ENCODE peak calls at places on chromosomes 11 and 22, in ten cellular contexts. U, Y, D, A, T, M, P, J, E and L are unnamed samples.

GRCh38 chr11:113572349-113572748 is 97.2 kb upstream of the DRD2 start:
- DNase-seq in T (peak; percentile 41), A (no peak), M (no peak), J (no peak), P (no peak), E (no peak), U (no peak), Y (peak; percentile 62), D (no peak), L (no peak)

GRCh38 chr11:57514538-57515331 is 767 bp downstream of the SLC43A1 start:
- DNase-seq in A (peak; percentile 45), D (peak; percentile 78), J (peak; percentile 57), P (peak; percentile 32), Y (peak; percentile 21), U (peak; percentile 89), T (peak; percentile 52), E (peak; percentile 62), M (peak; percentile 60), L (peak; percentile 56)

GRCh38 chr11:60978546-60979380 is 7.3 kb downstream of the CD6 start:
- DNase-seq in P (no peak), M (peak; percentile 90), A (no peak), J (no peak), Y (no peak), T (no peak), D (no peak), U (no peak), E (peak; percentile 79), L (peak; percentile 43)

GRCh38 chr11:35614949-35615569 is 3.2 kb upstream of the FJX1 start:
- DNase-seq in T (peak; percentile 56), D (no peak), A (no peak), Y (no peak), P (no peak), U (no peak), E (no peak), J (no peak), M (no peak), L (no peak)

GRCh38 chr22:19085233-19086043 is 36.8 kb downstream of the DGCR2 start:
- DNase-seq in D (no peak), T (peak; percentile 29), E (peak; percentile 67), M (peak; percentile 6), U (no peak), A (no peak), J (peak; percentile 56), P (no peak), Y (peak; percentile 50), L (peak; percentile 65)

GRCh38 chr22:33380789-33381530 is 322.8 kb upstream of the SYN3 start:
- DNase-seq in T (peak; percentile 14), P (no peak), J (no peak), E (no peak), U (no peak), D (no peak), M (no peak), Y (peak; percentile 92), A (no peak), L (peak; percentile 34)

GRCh38 chr22:43478621-43479285 is 66.9 kb downstream of the MPPED1 start:
- DNase-seq in Y (no peak), P (no peak), D (no peak), M (no peak), J (no peak), U (peak; percentile 71), A (no peak), E (no peak), T (no peak), L (no peak)

GRCh38 chr11:72144807-72145565 is 9.5 kb downstream of the FOLR3 start:
- DNase-seq in U (no peak), J (no peak), D (no peak), E (no peak), P (no peak), T (peak; percentile 98), M (no peak), Y (peak; percentile 92), A (no peak), L (no peak)

GRCh38 chr11:78432058-78432515 is 14.5 kb upstream of the GAB2 start:
- DNase-seq in T (peak; percentile 29), D (no peak), A (no peak), Y (no peak), J (peak; percentile 25), U (no peak), E (peak; percentile 46), P (no peak), M (peak; percentile 42), L (no peak)

GRCh38 chr22:48796295-48797015 is 1031.2 kb downstream of the BRD1 start:
- DNase-seq in Y (no peak), J (no peak), M (no peak), A (no peak), U (peak; percentile 60), E (no peak), P (no peak), T (no peak), D (no peak), L (no peak)

GRCh38 chr11:73957654-73958361 is 7.0 kb downstream of the DNAJB13 start:
- DNase-seq in E (no peak), M (no peak), D (no peak), Y (no peak), J (no peak), P (no peak), U (no peak), A (no peak), T (no peak), L (no peak)

GRCh38 chr11:125370561-125371389 is 125.3 kb downstream of the FEZ1 start:
- DNase-seq in M (no peak), U (no peak), D (no peak), A (no peak), Y (no peak), T (no peak), J (no peak), P (no peak), E (no peak), L (no peak)

GRCh38 chr11:78698612-78699011 is 123.9 kb upstream of the NARS2 start:
- DNase-seq in D (no peak), U (peak; percentile 95), M (no peak), A (no peak), Y (peak; percentile 46), E (no peak), J (no peak), T (peak; percentile 45), P (no peak), L (no peak)

GRCh38 chr22:31246687-31247086 is 34.6 kb downstream of the LIMK2 start:
- DNase-seq in J (no peak), M (no peak), T (no peak), P (no peak), D (no peak), A (no peak), E (no peak), Y (no peak), U (no peak), L (no peak)

GRCh38 chr11:64123679-64124078 is 42.2 kb downstream of the MACROD1 start:
- DNase-seq in E (no peak), D (no peak), U (no peak), Y (no peak), J (no peak), A (no peak), P (no peak), T (no peak), M (no peak), L (no peak)

GRCh38 chr11:729492-730074 is 17.7 kb upstream of the TALDO1 start:
- DNase-seq in A (no peak), Y (no peak), M (no peak), J (no peak), P (no peak), U (no peak), T (no peak), D (peak; percentile 47), E (no peak), L (no peak)

GRCh38 chr11:103842191-103842590 is 194.2 kb upstream of the DDI1 start:
- DNase-seq in Y (no peak), E (no peak), A (no peak), D (no peak), M (no peak), U (peak; percentile 71), T (no peak), P (no peak), J (no peak), L (no peak)

GRCh38 chr11:102347526-102348331 is 715 bp downstream of the BIRC2 start:
- DNase-seq in J (peak; percentile 72), E (peak; percentile 58), D (no peak), M (peak; percentile 45), P (no peak), T (peak; percentile 51), A (no peak), U (peak; percentile 44), Y (peak; percentile 30), L (peak; percentile 44)

GRCh38 chr11:115674176-115674575 is 170.0 kb upstream of the CADM1 start:
- DNase-seq in P (no peak), T (no peak), E (no peak), D (no peak), J (no peak), Y (peak; percentile 72), A (no peak), M (no peak), U (no peak), L (no peak)

GRCh38 chr11:106475181-106475580 is 397.7 kb downstream of the AASDHPPT start:
- DNase-seq in E (no peak), A (no peak), T (no peak), M (no peak), U (no peak), J (no peak), D (no peak), P (no peak), Y (no peak), L (no peak)

GRCh38 chr22:39176673-39177455 is 24.4 kb upstream of the CBX7 start:
- DNase-seq in M (no peak), J (no peak), D (no peak), E (no peak), A (no peak), Y (no peak), P (no peak), U (no peak), T (peak; percentile 38), L (no peak)

GRCh38 chr11:77449060-77449521 is 24.8 kb downstream of the PAK1 start:
- DNase-seq in Y (no peak), D (no peak), U (no peak), M (no peak), A (no peak), T (no peak), P (no peak), J (no peak), E (peak; percentile 77), L (peak; percentile 89)

GRCh38 chr11:133038850-133039249 is 493.5 kb downstream of the OPCML start:
- DNase-seq in T (peak; percentile 11), U (no peak), J (no peak), P (no peak), A (no peak), M (no peak), D (no peak), E (no peak), Y (peak; percentile 52), L (peak; percentile 5)

GRCh38 chr11:119717839-119718534 is 11.0 kb downstream of the NECTIN1 start:
- DNase-seq in D (no peak), M (no peak), J (no peak), P (no peak), A (no peak), E (no peak), U (no peak), T (no peak), Y (no peak), L (no peak)

GRCh38 chr11:779120-779954 is 2.0 kb upstream of the GATD1 start:
- DNase-seq in Y (no peak), T (no peak), J (no peak), U (no peak), M (no peak), A (no peak), E (no peak), P (no peak), D (peak; percentile 43), L (peak; percentile 1)

GRCh38 chr11:122167100-122167499 is 51.1 kb upstream of the BLID start:
- DNase-seq in M (no peak), P (no peak), U (no peak), Y (peak; percentile 92), E (no peak), T (peak; percentile 85), A (no peak), D (no peak), J (no peak), L (no peak)

GRCh38 chr11:123054301-123055065 is 7.5 kb downstream of the HSPA8 start:
- DNase-seq in U (no peak), J (peak; percentile 86), D (no peak), M (peak; percentile 76), Y (peak; percentile 67), A (peak; percentile 80), E (peak; percentile 88), P (no peak), T (peak; percentile 79), L (peak; percentile 80)

GRCh38 chr11:74941492-74941891 is 7.4 kb downstream of the XRRA1 start:
- DNase-seq in U (no peak), J (no peak), D (no peak), A (no peak), Y (no peak), T (no peak), P (no peak), E (no peak), M (no peak), L (no peak)